ENCODE peak calls at places on chromosomes 2 and 18, in four cellular contexts. M, W, S and D are unnamed samples.

GRCh38 chr2:240991378-240992263 is 6.8 kb upstream of the SNED1 start:
- DNase-seq in W (peak), S (no peak), M (peak), D (peak)

GRCh38 chr2:199230091-199230490 is 227.6 kb downstream of the SATB2 start:
- DNase-seq in W (no peak), S (no peak), M (peak), D (no peak)

GRCh38 chr2:200383380-200384110 is 77.1 kb downstream of the SPATS2L start:
- DNase-seq in W (peak), M (peak), S (peak), D (no peak)

GRCh38 chr18:11655605-11655932 is 33.5 kb upstream of the GNAL start:
- DNase-seq in W (no peak), S (no peak), M (no peak), D (no peak)

GRCh38 chr2:70472256-70472905 is 81.2 kb downstream of the TGFA start:
- DNase-seq in M (peak), W (no peak), S (no peak), D (no peak)

GRCh38 chr18:46883180-46883579 is 34.1 kb downstream of the PIAS2 start:
- DNase-seq in S (no peak), W (no peak), M (no peak), D (no peak)

GRCh38 chr2:65939687-65940086 is 495.2 kb upstream of the MEIS1 start:
- DNase-seq in S (no peak), M (no peak), W (no peak), D (no peak)

GRCh38 chr2:231687133-231687852 is 21.0 kb upstream of the PTMA start:
- DNase-seq in S (peak), W (peak), M (peak), D (peak)

GRCh38 chr2:176283669-176284068 is 14.4 kb downstream of the MTX2 start:
- DNase-seq in M (no peak), W (no peak), S (no peak), D (no peak)

GRCh38 chr2:165846056-165846455 is 52.0 kb upstream of the GALNT3 start:
- DNase-seq in S (no peak), W (no peak), M (no peak), D (no peak)

GRCh38 chr18:79964330-79965118 is at the start of gene HSBP1L1:
- DNase-seq in W (peak), S (peak), M (peak), D (peak)

GRCh38 chr2:107801498-107801897 is 25.2 kb upstream of the RGPD4 start:
- DNase-seq in S (no peak), M (no peak), W (peak), D (no peak)

GRCh38 chr18:74288041-74288440 is 3.7 kb downstream of the CYB5A start:
- DNase-seq in W (no peak), S (no peak), M (no peak), D (no peak)

GRCh38 chr2:197777823-197778407 is 7.2 kb downstream of the BOLL start:
- DNase-seq in W (peak), S (no peak), M (peak), D (no peak)

GRCh38 chr2:118250463-118250862 is 162.2 kb downstream of the INSIG2 start:
- DNase-seq in W (no peak), S (no peak), M (no peak), D (no peak)

GRCh38 chr2:172305066-172305465 is 122.3 kb upstream of the ITGA6 start:
- DNase-seq in M (no peak), W (no peak), S (no peak), D (no peak)

GRCh38 chr2:105824446-105824845 is 79.7 kb downstream of the NCK2 start:
- DNase-seq in W (no peak), S (no peak), M (no peak), D (no peak)

GRCh38 chr2:73156539-73157124 is 43.9 kb upstream of the RAB11FIP5 start:
- DNase-seq in M (peak), W (peak), S (peak), D (peak)
- TF ChIP-seq CTCF in M (peak), W (peak), S (no peak), D (peak)

GRCh38 chr2:13201924-13202323 is 485.2 kb downstream of the TRIB2 start:
- DNase-seq in M (no peak), W (peak), S (no peak), D (no peak)
- TF ChIP-seq CTCF in M (no peak), W (peak), S (no peak), D (peak)

DNA sequence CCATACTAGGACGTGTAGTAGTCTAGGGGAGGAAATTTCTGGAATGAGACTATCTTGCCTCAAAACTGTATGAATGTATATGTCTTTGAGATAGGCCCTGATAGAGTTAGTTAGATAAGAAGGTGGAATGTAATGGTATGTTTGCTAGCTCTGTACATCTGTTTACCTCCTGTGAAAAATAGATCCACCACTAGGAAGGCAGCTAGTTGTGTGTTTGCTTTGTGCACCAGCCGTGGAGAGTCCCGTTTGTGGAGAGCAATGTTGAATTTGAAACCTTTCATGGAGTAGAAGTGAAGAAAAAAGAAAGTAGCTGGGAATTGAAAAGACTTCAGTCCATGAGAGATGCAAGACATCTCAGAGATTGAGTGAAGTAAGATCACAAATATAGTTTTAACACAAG is 25.4 kb downstream of the ASXL3 start:
- DNase-seq in M (no peak), S (no peak), W (no peak), D (no peak)
- TF ChIP-seq CTCF in M (no peak), S (no peak), W (no peak), D (no peak)

GRCh38 chr2:177817300-177817699 is 255.3 kb downstream of the PDE11A start:
- DNase-seq in M (no peak), W (no peak), S (no peak), D (no peak)

GRCh38 chr2:177812713-177813396 is 259.7 kb downstream of the PDE11A start:
- DNase-seq in S (no peak), M (no peak), W (peak), D (no peak)

GRCh38 chr2:177818412-177818811 is 254.2 kb downstream of the PDE11A start:
- DNase-seq in S (no peak), W (no peak), M (no peak), D (no peak)

DNA sequence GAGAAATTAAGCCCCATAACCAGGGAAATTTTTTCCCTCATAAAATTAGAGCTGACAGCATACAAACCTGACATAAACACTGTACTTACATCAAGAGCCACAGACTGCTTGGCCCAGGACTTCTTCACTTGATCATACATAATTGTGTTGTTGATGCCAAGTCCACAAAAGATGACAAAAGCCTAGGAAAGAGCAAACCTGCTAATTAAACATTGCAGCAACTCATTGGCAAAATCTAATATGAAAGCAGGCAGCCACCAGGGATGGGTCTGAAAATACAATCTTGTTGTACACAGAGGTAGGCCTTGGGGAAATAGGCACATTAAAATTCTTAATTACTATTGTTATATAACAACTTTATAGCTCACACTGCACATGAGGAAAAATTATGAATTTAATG is 255.8 kb downstream of the PDE11A start:
- DNase-seq in W (no peak), M (no peak), S (no peak), D (no peak)
- TF ChIP-seq CTCF in W (no peak), M (no peak), S (no peak), D (no peak)

GRCh38 chr2:88554189-88554588 is 73.1 kb downstream of the EIF2AK3 start:
- DNase-seq in M (no peak), S (no peak), W (peak), D (no peak)

GRCh38 chr2:88545118-88545517 is 82.1 kb downstream of the EIF2AK3 start:
- DNase-seq in S (no peak), W (peak), M (peak), D (no peak)

DNA sequence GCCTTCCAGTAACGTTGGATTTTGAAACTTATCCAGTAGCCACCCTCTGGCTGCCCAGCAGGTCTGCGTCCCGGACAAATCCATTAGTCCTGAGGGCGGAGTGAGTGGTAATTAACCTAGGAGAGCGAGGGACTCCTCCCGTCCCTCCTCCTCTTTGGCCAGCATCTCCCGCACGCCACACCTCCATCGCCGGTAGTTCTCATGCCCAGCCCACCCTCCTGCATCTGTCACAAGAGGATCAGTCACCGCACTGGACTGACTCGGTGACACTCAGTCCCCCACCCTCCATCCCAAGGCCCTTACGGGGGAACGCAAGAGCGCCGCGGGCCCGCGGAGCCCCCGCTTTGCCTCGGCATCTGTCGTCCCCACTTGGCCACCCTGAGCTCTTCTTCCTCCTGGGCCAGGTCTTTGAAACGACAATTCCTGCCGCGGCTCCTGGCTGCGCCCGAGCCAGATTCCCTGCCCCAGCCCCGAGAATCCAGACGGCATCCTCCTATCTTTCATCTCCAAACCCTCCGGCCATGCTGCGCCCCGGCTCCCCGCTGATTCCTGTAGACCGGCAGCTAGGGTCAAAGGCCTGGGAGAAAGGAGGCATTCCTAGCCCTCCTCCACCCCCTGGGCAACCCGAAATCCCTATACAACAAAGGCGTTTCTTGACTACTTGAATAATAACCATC is 77.5 kb downstream of the EIF2AK3 start:
- DNase-seq in W (peak), S (no peak), M (no peak), D (no peak)
- TF ChIP-seq CTCF in W (no peak), S (no peak), M (no peak), D (no peak)

GRCh38 chr2:178858896-178859628 is 51.8 kb upstream of the TTN start:
- DNase-seq in S (no peak), W (no peak), M (no peak), D (no peak)

GRCh38 chr2:178863856-178864620 is 56.8 kb upstream of the TTN start:
- DNase-seq in W (peak), M (peak), S (no peak), D (peak)

GRCh38 chr2:178859760-178860159 is 52.5 kb upstream of the TTN start:
- DNase-seq in S (no peak), M (peak), W (no peak), D (no peak)

GRCh38 chr2:178863130-178863855 is 56.1 kb upstream of the TTN start:
- DNase-seq in S (no peak), W (no peak), M (peak), D (no peak)

DNA sequence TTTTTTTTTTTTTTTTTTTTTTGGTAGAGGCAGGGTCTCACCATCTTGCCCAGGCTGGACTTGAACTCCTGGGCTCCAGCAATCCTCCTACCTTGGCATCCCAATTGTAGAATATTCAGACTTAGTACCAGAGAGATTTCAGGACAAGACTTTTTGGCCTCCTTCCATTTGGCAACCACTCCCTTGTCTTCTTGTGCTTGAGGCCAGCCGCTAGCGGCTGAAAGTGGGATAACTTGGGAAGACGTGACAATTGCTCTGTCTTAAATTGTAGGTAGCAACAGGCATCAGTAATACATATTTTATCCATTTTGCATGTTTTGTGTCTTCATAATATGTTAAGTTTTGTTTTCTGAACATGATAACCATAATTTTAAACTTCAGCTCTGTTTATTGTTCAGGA is 53.3 kb upstream of the TTN start:
- DNase-seq in S (no peak), M (peak), W (no peak), D (no peak)
- TF ChIP-seq CTCF in S (no peak), M (peak), W (no peak), D (peak)